ENCODE peak calls at places on chromosome 20, in six cellular contexts. One of them, this sample, is unnamed.

GRCh38 chr20:36808317-36809257 is 35.0 kb upstream of the DSN1 start:
- DNase-seq in right lobe of liver: peak; percentile 60
- DNase-seq in naive thymus-derived CD4-positive, alpha-beta T cell: peak; percentile 45
- DNase-seq in skeletal muscle cell: peak; percentile 90
- DNase-seq in fibroblast of pulmonary artery: peak; percentile 74
- DNase-seq in astrocyte of the spinal cord: peak; percentile 72
- DNase-seq in this sample: peak; percentile 78

GRCh38 chr20:2840967-2841531 is 504 bp downstream of the VPS16 start:
- DNase-seq in right lobe of liver: peak; percentile 60
- DNase-seq in skeletal muscle cell: peak; percentile 54
- DNase-seq in fibroblast of pulmonary artery: peak; percentile 67
- DNase-seq in astrocyte of the spinal cord: peak; percentile 66
- DNase-seq in naive thymus-derived CD4-positive, alpha-beta T cell: no peak
- DNase-seq in this sample: peak; percentile 22

GRCh38 chr20:53274807-53275206 is 302.6 kb downstream of the TSHZ2 start:
- DNase-seq in skeletal muscle cell: no peak
- DNase-seq in fibroblast of pulmonary artery: no peak
- DNase-seq in astrocyte of the spinal cord: no peak
- DNase-seq in right lobe of liver: no peak
- DNase-seq in naive thymus-derived CD4-positive, alpha-beta T cell: no peak
- DNase-seq in this sample: no peak

GRCh38 chr20:47680804-47681529 is 104.3 kb downstream of the SULF2 start:
- DNase-seq in right lobe of liver: no peak
- DNase-seq in naive thymus-derived CD4-positive, alpha-beta T cell: no peak
- DNase-seq in fibroblast of pulmonary artery: no peak
- DNase-seq in skeletal muscle cell: no peak
- DNase-seq in astrocyte of the spinal cord: no peak
- DNase-seq in this sample: no peak

GRCh38 chr20:18428490-18429173 is 38.2 kb downstream of the DZANK1 start:
- DNase-seq in naive thymus-derived CD4-positive, alpha-beta T cell: no peak
- DNase-seq in skeletal muscle cell: peak; percentile 51
- DNase-seq in right lobe of liver: peak; percentile 86
- DNase-seq in astrocyte of the spinal cord: peak; percentile 40
- DNase-seq in fibroblast of pulmonary artery: peak; percentile 47
- DNase-seq in this sample: no peak

GRCh38 chr20:10427060-10427692 is 6.8 kb downstream of the MKKS start:
- DNase-seq in astrocyte of the spinal cord: peak; percentile 80
- DNase-seq in fibroblast of pulmonary artery: peak; percentile 79
- DNase-seq in right lobe of liver: no peak
- DNase-seq in naive thymus-derived CD4-positive, alpha-beta T cell: peak; percentile 18
- DNase-seq in skeletal muscle cell: no peak
- DNase-seq in this sample: no peak

GRCh38 chr20:47917549-47918070 is 132.3 kb upstream of the SULF2 start:
- DNase-seq in naive thymus-derived CD4-positive, alpha-beta T cell: no peak
- DNase-seq in skeletal muscle cell: no peak
- DNase-seq in astrocyte of the spinal cord: no peak
- DNase-seq in fibroblast of pulmonary artery: no peak
- DNase-seq in right lobe of liver: no peak
- DNase-seq in this sample: no peak

GRCh38 chr20:51360451-51361230 is 181.9 kb downstream of the NFATC2 start:
- DNase-seq in skeletal muscle cell: peak; percentile 99
- DNase-seq in astrocyte of the spinal cord: peak; percentile 100
- DNase-seq in right lobe of liver: no peak
- DNase-seq in naive thymus-derived CD4-positive, alpha-beta T cell: no peak
- DNase-seq in fibroblast of pulmonary artery: peak; percentile 95
- DNase-seq in this sample: no peak

GRCh38 chr20:3171391-3172125 is 1.8 kb downstream of the LZTS3 start:
- DNase-seq in right lobe of liver: no peak
- DNase-seq in naive thymus-derived CD4-positive, alpha-beta T cell: no peak
- DNase-seq in astrocyte of the spinal cord: no peak
- DNase-seq in fibroblast of pulmonary artery: no peak
- DNase-seq in skeletal muscle cell: no peak
- DNase-seq in this sample: no peak

GRCh38 chr20:45343867-45344721 is 4.1 kb downstream of the SDC4 start:
- DNase-seq in astrocyte of the spinal cord: peak; percentile 87
- DNase-seq in fibroblast of pulmonary artery: peak; percentile 89
- DNase-seq in right lobe of liver: peak; percentile 76
- DNase-seq in naive thymus-derived CD4-positive, alpha-beta T cell: no peak
- DNase-seq in skeletal muscle cell: peak; percentile 73
- DNase-seq in this sample: peak; percentile 30

GRCh38 chr20:17863577-17864292 is 104.9 kb downstream of the SNX5 start:
- DNase-seq in astrocyte of the spinal cord: peak; percentile 37
- DNase-seq in skeletal muscle cell: no peak
- DNase-seq in fibroblast of pulmonary artery: no peak
- DNase-seq in naive thymus-derived CD4-positive, alpha-beta T cell: no peak
- DNase-seq in right lobe of liver: peak; percentile 74
- DNase-seq in this sample: no peak

GRCh38 chr20:37251836-37252477 is 9.7 kb downstream of the GHRH start:
- DNase-seq in naive thymus-derived CD4-positive, alpha-beta T cell: no peak
- DNase-seq in astrocyte of the spinal cord: no peak
- DNase-seq in fibroblast of pulmonary artery: no peak
- DNase-seq in right lobe of liver: no peak
- DNase-seq in skeletal muscle cell: no peak
- DNase-seq in this sample: no peak

GRCh38 chr20:46439837-46440236 is 33.4 kb upstream of the ELMO2 start:
- DNase-seq in skeletal muscle cell: no peak
- DNase-seq in astrocyte of the spinal cord: no peak
- DNase-seq in naive thymus-derived CD4-positive, alpha-beta T cell: no peak
- DNase-seq in fibroblast of pulmonary artery: no peak
- DNase-seq in right lobe of liver: no peak
- DNase-seq in this sample: no peak

GRCh38 chr20:58020656-58021454 is 207.6 kb downstream of the ANKRD60 start:
- DNase-seq in fibroblast of pulmonary artery: no peak
- DNase-seq in naive thymus-derived CD4-positive, alpha-beta T cell: no peak
- DNase-seq in astrocyte of the spinal cord: no peak
- DNase-seq in skeletal muscle cell: no peak
- DNase-seq in right lobe of liver: peak; percentile 35
- DNase-seq in this sample: no peak

DNA sequence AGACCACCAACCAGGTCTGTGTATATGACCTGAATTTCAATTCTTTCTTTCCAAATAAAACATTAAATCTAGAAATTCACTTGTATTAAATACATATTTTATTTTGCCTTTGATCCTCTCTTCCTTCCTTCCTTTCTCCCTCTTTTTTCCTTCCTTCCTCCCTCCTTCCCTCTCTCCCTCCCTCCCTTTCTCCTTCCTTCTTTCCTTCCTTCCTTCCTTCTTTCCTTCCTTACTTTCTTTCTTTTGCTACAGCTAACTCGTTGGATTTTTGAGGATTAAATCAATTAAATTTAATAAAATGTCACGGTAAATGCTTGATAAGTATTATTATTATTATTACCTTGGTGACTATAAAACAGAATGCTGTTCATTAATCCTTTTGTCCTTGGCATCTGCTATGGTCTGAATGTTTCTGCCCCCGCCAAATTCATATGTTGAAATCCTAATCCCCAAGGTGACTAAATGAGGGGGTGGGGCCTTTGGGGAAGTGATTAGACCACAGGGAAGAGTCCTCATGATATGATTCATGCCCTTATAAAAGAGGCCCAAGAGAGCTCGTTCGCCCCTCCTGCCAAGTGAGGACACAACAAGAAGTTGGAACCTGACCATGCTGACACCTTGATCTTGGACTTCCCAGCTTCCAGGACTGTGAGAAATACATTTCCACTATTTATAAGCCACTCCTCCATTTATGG is 67.6 kb upstream of the BTBD3 start:
- DNase-seq in naive thymus-derived CD4-positive, alpha-beta T cell: no peak
- DNase-seq in fibroblast of pulmonary artery: peak; percentile 47
- DNase-seq in astrocyte of the spinal cord: peak; percentile 5
- DNase-seq in skeletal muscle cell: peak; percentile 89
- DNase-seq in right lobe of liver: no peak
- DNase-seq in this sample: no peak
- H3K4me3 ChIP-seq in naive thymus-derived CD4-positive, alpha-beta T cell: no peak overlapping the region
- H3K4me3 ChIP-seq in fibroblast of pulmonary artery: no peak overlapping the region
- H3K4me3 ChIP-seq in astrocyte of the spinal cord: no peak overlapping the region
- H3K4me3 ChIP-seq in skeletal muscle cell: no peak overlapping the region
- H3K4me3 ChIP-seq in right lobe of liver: no peak overlapping the region
- H3K4me3 ChIP-seq in this sample: no peak overlapping the region

GRCh38 chr20:63470410-63470809 is 2.0 kb downstream of the KCNQ2 start:
- DNase-seq in fibroblast of pulmonary artery: no peak
- DNase-seq in naive thymus-derived CD4-positive, alpha-beta T cell: no peak
- DNase-seq in skeletal muscle cell: no peak
- DNase-seq in astrocyte of the spinal cord: no peak
- DNase-seq in right lobe of liver: no peak
- DNase-seq in this sample: no peak

GRCh38 chr20:63471002-63471718 is 1.3 kb downstream of the KCNQ2 start:
- DNase-seq in naive thymus-derived CD4-positive, alpha-beta T cell: no peak
- DNase-seq in astrocyte of the spinal cord: no peak
- DNase-seq in fibroblast of pulmonary artery: no peak
- DNase-seq in right lobe of liver: no peak
- DNase-seq in skeletal muscle cell: no peak
- DNase-seq in this sample: no peak

GRCh38 chr20:63472159-63472811 is at the start of gene KCNQ2:
- DNase-seq in right lobe of liver: no peak
- DNase-seq in fibroblast of pulmonary artery: no peak
- DNase-seq in naive thymus-derived CD4-positive, alpha-beta T cell: no peak
- DNase-seq in astrocyte of the spinal cord: no peak
- DNase-seq in skeletal muscle cell: no peak
- DNase-seq in this sample: no peak

GRCh38 chr20:63472862-63473390 is 471 bp upstream of the KCNQ2 start:
- DNase-seq in astrocyte of the spinal cord: no peak
- DNase-seq in skeletal muscle cell: no peak
- DNase-seq in fibroblast of pulmonary artery: no peak
- DNase-seq in naive thymus-derived CD4-positive, alpha-beta T cell: no peak
- DNase-seq in right lobe of liver: no peak
- DNase-seq in this sample: no peak

GRCh38 chr20:63471719-63472158 is 716 bp downstream of the KCNQ2 start:
- DNase-seq in naive thymus-derived CD4-positive, alpha-beta T cell: no peak
- DNase-seq in astrocyte of the spinal cord: no peak
- DNase-seq in fibroblast of pulmonary artery: no peak
- DNase-seq in skeletal muscle cell: no peak
- DNase-seq in right lobe of liver: no peak
- DNase-seq in this sample: no peak
- H3K4me3 ChIP-seq in naive thymus-derived CD4-positive, alpha-beta T cell: no peak overlapping the region
- H3K4me3 ChIP-seq in astrocyte of the spinal cord: no peak overlapping the region
- H3K4me3 ChIP-seq in fibroblast of pulmonary artery: no peak overlapping the region
- H3K4me3 ChIP-seq in skeletal muscle cell: no peak overlapping the region
- H3K4me3 ChIP-seq in right lobe of liver: no peak overlapping the region
- H3K4me3 ChIP-seq in this sample: no peak overlapping the region

DNA sequence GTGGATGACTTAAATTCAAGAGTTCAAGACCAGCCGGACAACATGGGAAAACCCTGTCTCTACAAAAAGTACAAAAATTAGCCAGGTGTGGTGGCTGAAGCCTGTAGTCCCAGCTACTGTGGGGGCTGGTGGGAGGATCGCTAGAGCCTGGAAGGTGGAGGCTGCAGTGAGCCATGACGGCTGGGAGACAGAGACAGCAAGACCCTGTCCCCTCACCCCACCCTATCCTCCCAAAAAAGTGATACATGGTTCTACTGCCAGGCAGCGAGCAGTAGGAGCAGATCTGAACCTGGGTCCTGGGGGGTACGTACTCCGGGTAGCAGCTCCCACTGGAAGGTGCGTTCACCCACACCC is 2.2 kb downstream of the PSMA7 start:
- DNase-seq in naive thymus-derived CD4-positive, alpha-beta T cell: no peak
- DNase-seq in skeletal muscle cell: no peak
- DNase-seq in astrocyte of the spinal cord: no peak
- DNase-seq in fibroblast of pulmonary artery: no peak
- DNase-seq in right lobe of liver: no peak
- DNase-seq in this sample: no peak
- H3K4me3 ChIP-seq in naive thymus-derived CD4-positive, alpha-beta T cell: peak overlapping the region; percentile 62
- H3K4me3 ChIP-seq in skeletal muscle cell: no peak overlapping the region
- H3K4me3 ChIP-seq in astrocyte of the spinal cord: no peak overlapping the region
- H3K4me3 ChIP-seq in fibroblast of pulmonary artery: peak overlapping the region; percentile 76
- H3K4me3 ChIP-seq in right lobe of liver: no peak overlapping the region
- H3K4me3 ChIP-seq in this sample: peak overlapping the region; percentile 11

DNA sequence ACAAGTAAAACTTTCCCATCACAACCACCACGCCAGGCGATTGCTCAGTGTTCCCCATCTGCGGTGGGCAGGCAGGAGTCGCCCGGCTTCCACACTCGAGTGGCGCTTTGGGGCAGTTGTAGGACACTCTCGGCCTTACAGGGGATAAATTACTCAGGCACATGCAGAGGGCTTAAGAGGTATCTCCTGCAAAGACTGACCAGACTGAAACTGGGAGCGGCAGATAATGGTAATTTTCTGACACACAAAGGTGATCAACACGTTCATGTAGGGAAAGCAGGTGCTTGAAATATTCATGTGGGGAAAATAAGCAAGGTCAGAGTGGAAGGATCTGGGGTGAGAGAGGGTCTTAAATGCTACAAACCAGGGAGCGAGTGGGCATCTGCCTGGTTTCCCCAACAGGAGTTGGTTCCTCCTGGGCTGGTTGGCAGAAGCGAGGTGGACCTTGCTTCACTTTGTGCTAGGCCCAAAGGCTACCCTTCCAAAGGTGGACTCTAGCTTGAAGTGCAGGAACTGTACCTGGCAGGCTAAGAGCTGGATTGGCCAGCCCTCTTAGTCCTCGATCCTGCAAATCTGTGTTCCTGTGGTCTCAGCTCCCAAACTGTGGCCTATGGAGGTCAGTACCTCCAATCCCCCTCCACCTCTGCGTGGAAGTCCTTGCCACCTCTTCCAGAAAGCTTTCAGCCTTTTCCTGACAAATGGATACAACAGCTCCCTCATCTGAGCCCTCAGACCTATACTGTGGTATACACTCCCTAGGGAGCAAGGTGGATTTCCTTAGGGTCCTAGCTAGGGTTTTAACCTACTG is 16.7 kb downstream of the PLAGL2 start:
- DNase-seq in right lobe of liver: peak; percentile 56
- DNase-seq in astrocyte of the spinal cord: no peak
- DNase-seq in naive thymus-derived CD4-positive, alpha-beta T cell: no peak
- DNase-seq in skeletal muscle cell: no peak
- DNase-seq in fibroblast of pulmonary artery: no peak
- DNase-seq in this sample: no peak
- H3K4me3 ChIP-seq in right lobe of liver: peak overlapping the region; percentile 42
- H3K4me3 ChIP-seq in astrocyte of the spinal cord: peak overlapping the region; percentile 56
- H3K4me3 ChIP-seq in naive thymus-derived CD4-positive, alpha-beta T cell: peak overlapping the region; percentile 55
- H3K4me3 ChIP-seq in skeletal muscle cell: peak overlapping the region; percentile 57
- H3K4me3 ChIP-seq in fibroblast of pulmonary artery: peak overlapping the region; percentile 52
- H3K4me3 ChIP-seq in this sample: no peak overlapping the region